ENCODE peak calls at places on chromosome 2, in six cellular contexts. One of them, this sample, is unnamed.

GRCh38 chr2:205644018-205644417 is 38.3 kb upstream of the NRP2 start:
- DNase-seq in KBM-7: no peak
- DNase-seq in T-helper 9 cell: no peak
- DNase-seq in endothelial cell: no peak
- DNase-seq in H4: no peak
- DNase-seq in CD4-positive, alpha-beta T cell: no peak
- DNase-seq in this sample: no peak

GRCh38 chr2:72827495-72827894 is 1.7 kb upstream of the EXOC6B start:
- DNase-seq in KBM-7: no peak
- DNase-seq in T-helper 9 cell: no peak
- DNase-seq in endothelial cell: no peak
- DNase-seq in H4: no peak
- DNase-seq in CD4-positive, alpha-beta T cell: no peak
- DNase-seq in this sample: no peak

GRCh38 chr2:168255866-168256265 is 8.5 kb upstream of the STK39 start:
- DNase-seq in KBM-7: no peak
- DNase-seq in T-helper 9 cell: no peak
- DNase-seq in endothelial cell: no peak
- DNase-seq in H4: no peak
- DNase-seq in CD4-positive, alpha-beta T cell: no peak
- DNase-seq in this sample: no peak

GRCh38 chr2:7639476-7639875 is 722.3 kb downstream of the RNF144A start:
- DNase-seq in KBM-7: no peak
- DNase-seq in T-helper 9 cell: no peak
- DNase-seq in endothelial cell: no peak
- DNase-seq in H4: no peak
- DNase-seq in CD4-positive, alpha-beta T cell: no peak
- DNase-seq in this sample: no peak

GRCh38 chr2:72131916-72132841 is 15.5 kb downstream of the CYP26B1 start:
- DNase-seq in KBM-7: no peak
- DNase-seq in T-helper 9 cell: no peak
- DNase-seq in endothelial cell: no peak
- DNase-seq in H4: no peak
- DNase-seq in CD4-positive, alpha-beta T cell: no peak
- DNase-seq in this sample: no peak

GRCh38 chr2:64612575-64613195 is 41.0 kb downstream of the SERTAD2 start:
- DNase-seq in KBM-7: no peak
- DNase-seq in T-helper 9 cell: no peak
- DNase-seq in endothelial cell: no peak
- DNase-seq in H4: no peak
- DNase-seq in CD4-positive, alpha-beta T cell: no peak
- DNase-seq in this sample: no peak

GRCh38 chr2:163066085-163066484 is 227.5 kb upstream of the KCNH7 start:
- DNase-seq in KBM-7: no peak
- DNase-seq in T-helper 9 cell: no peak
- DNase-seq in endothelial cell: no peak
- DNase-seq in H4: no peak
- DNase-seq in CD4-positive, alpha-beta T cell: no peak
- DNase-seq in this sample: no peak

GRCh38 chr2:39696072-39696471 is 30.4 kb downstream of the TMEM178A start:
- DNase-seq in KBM-7: no peak
- DNase-seq in T-helper 9 cell: no peak
- DNase-seq in endothelial cell: peak
- DNase-seq in H4: peak
- DNase-seq in CD4-positive, alpha-beta T cell: no peak
- DNase-seq in this sample: no peak

GRCh38 chr2:16204251-16204650 is 263.9 kb downstream of the MYCN start:
- DNase-seq in KBM-7: no peak
- DNase-seq in T-helper 9 cell: no peak
- DNase-seq in endothelial cell: no peak
- DNase-seq in H4: no peak
- DNase-seq in CD4-positive, alpha-beta T cell: no peak
- DNase-seq in this sample: no peak

GRCh38 chr2:20633001-20633400 is 17.9 kb downstream of the HS1BP3 start:
- DNase-seq in KBM-7: no peak
- DNase-seq in T-helper 9 cell: no peak
- DNase-seq in endothelial cell: no peak
- DNase-seq in H4: no peak
- DNase-seq in CD4-positive, alpha-beta T cell: no peak
- DNase-seq in this sample: no peak

GRCh38 chr2:109258376-109258775 is 129.4 kb downstream of the SH3RF3 start:
- DNase-seq in KBM-7: no peak
- DNase-seq in T-helper 9 cell: no peak
- DNase-seq in endothelial cell: no peak
- DNase-seq in H4: no peak
- DNase-seq in CD4-positive, alpha-beta T cell: no peak
- DNase-seq in this sample: no peak

GRCh38 chr2:65397122-65397521 is 35.3 kb downstream of the SPRED2 start:
- DNase-seq in KBM-7: no peak
- DNase-seq in T-helper 9 cell: no peak
- DNase-seq in endothelial cell: no peak
- DNase-seq in H4: no peak
- DNase-seq in CD4-positive, alpha-beta T cell: no peak
- DNase-seq in this sample: no peak

GRCh38 chr2:170928824-170929685 is at the start of gene GORASP2:
- DNase-seq in KBM-7: peak
- DNase-seq in T-helper 9 cell: peak
- DNase-seq in endothelial cell: peak
- DNase-seq in H4: peak
- DNase-seq in CD4-positive, alpha-beta T cell: peak
- DNase-seq in this sample: peak

GRCh38 chr2:168120310-168120709 is 127.1 kb downstream of the STK39 start:
- DNase-seq in KBM-7: no peak
- DNase-seq in T-helper 9 cell: no peak
- DNase-seq in endothelial cell: no peak
- DNase-seq in H4: no peak
- DNase-seq in CD4-positive, alpha-beta T cell: no peak
- DNase-seq in this sample: no peak

GRCh38 chr2:21014364-21015280 is 29.3 kb downstream of the APOB start:
- DNase-seq in KBM-7: no peak
- DNase-seq in T-helper 9 cell: no peak
- DNase-seq in endothelial cell: no peak
- DNase-seq in H4: no peak
- DNase-seq in CD4-positive, alpha-beta T cell: no peak
- DNase-seq in this sample: no peak

GRCh38 chr2:47056875-47057731 is 98.0 kb downstream of the STPG4 start:
- DNase-seq in KBM-7: peak
- DNase-seq in T-helper 9 cell: no peak
- DNase-seq in endothelial cell: no peak
- DNase-seq in H4: no peak
- DNase-seq in CD4-positive, alpha-beta T cell: no peak
- DNase-seq in this sample: no peak

GRCh38 chr2:20599861-20600461 is 50.9 kb downstream of the HS1BP3 start:
- DNase-seq in KBM-7: no peak
- DNase-seq in T-helper 9 cell: no peak
- DNase-seq in endothelial cell: no peak
- DNase-seq in H4: no peak
- DNase-seq in CD4-positive, alpha-beta T cell: no peak
- DNase-seq in this sample: peak

GRCh38 chr2:233287871-233288270 is 19.7 kb upstream of the SAG start:
- DNase-seq in KBM-7: no peak
- DNase-seq in T-helper 9 cell: no peak
- DNase-seq in endothelial cell: no peak
- DNase-seq in H4: no peak
- DNase-seq in CD4-positive, alpha-beta T cell: no peak
- DNase-seq in this sample: no peak

GRCh38 chr2:53036196-53036595 is 731.4 kb upstream of the CHAC2 start:
- DNase-seq in KBM-7: no peak
- DNase-seq in T-helper 9 cell: no peak
- DNase-seq in endothelial cell: no peak
- DNase-seq in H4: no peak
- DNase-seq in CD4-positive, alpha-beta T cell: no peak
- DNase-seq in this sample: no peak

GRCh38 chr2:89763254-89763580 is 1071.7 kb downstream of the RPIA start:
- DNase-seq in KBM-7: no peak
- DNase-seq in T-helper 9 cell: no peak
- DNase-seq in endothelial cell: no peak
- DNase-seq in H4: no peak
- DNase-seq in CD4-positive, alpha-beta T cell: no peak
- DNase-seq in this sample: no peak

GRCh38 chr2:206323486-206323885 is 49.0 kb downstream of the ZDBF2 start:
- DNase-seq in KBM-7: no peak
- DNase-seq in T-helper 9 cell: no peak
- DNase-seq in endothelial cell: no peak
- DNase-seq in H4: no peak
- DNase-seq in CD4-positive, alpha-beta T cell: no peak
- DNase-seq in this sample: no peak

GRCh38 chr2:74856599-74856998 is 22.7 kb downstream of the HK2 start:
- DNase-seq in KBM-7: no peak
- DNase-seq in T-helper 9 cell: no peak
- DNase-seq in endothelial cell: no peak
- DNase-seq in H4: no peak
- DNase-seq in CD4-positive, alpha-beta T cell: no peak
- DNase-seq in this sample: no peak

GRCh38 chr2:76633522-76633921 is 888.7 kb downstream of the LRRTM4 start:
- DNase-seq in KBM-7: no peak
- DNase-seq in T-helper 9 cell: no peak
- DNase-seq in endothelial cell: no peak
- DNase-seq in H4: no peak
- DNase-seq in CD4-positive, alpha-beta T cell: no peak
- DNase-seq in this sample: no peak

GRCh38 chr2:71610671-71611070 is 157.3 kb downstream of the DYSF start:
- DNase-seq in KBM-7: no peak
- DNase-seq in T-helper 9 cell: no peak
- DNase-seq in endothelial cell: no peak
- DNase-seq in H4: no peak
- DNase-seq in CD4-positive, alpha-beta T cell: no peak
- DNase-seq in this sample: no peak

GRCh38 chr2:99399063-99399462 is 61.9 kb downstream of the EIF5B start:
- DNase-seq in KBM-7: no peak
- DNase-seq in T-helper 9 cell: no peak
- DNase-seq in endothelial cell: no peak
- DNase-seq in H4: no peak
- DNase-seq in CD4-positive, alpha-beta T cell: no peak
- DNase-seq in this sample: no peak

GRCh38 chr2:241218131-241219029 is 29.9 kb downstream of the ANO7 start:
- DNase-seq in KBM-7: peak
- DNase-seq in T-helper 9 cell: peak
- DNase-seq in endothelial cell: peak
- DNase-seq in H4: peak
- DNase-seq in CD4-positive, alpha-beta T cell: peak
- DNase-seq in this sample: peak

GRCh38 chr2:3343012-3343411 is 34.6 kb downstream of the EIPR1 start:
- DNase-seq in KBM-7: no peak
- DNase-seq in T-helper 9 cell: no peak
- DNase-seq in endothelial cell: no peak
- DNase-seq in H4: no peak
- DNase-seq in CD4-positive, alpha-beta T cell: no peak
- DNase-seq in this sample: no peak

GRCh38 chr2:47905454-47906260 is 641 bp downstream of the FBXO11 start:
- DNase-seq in KBM-7: peak
- DNase-seq in T-helper 9 cell: peak
- DNase-seq in endothelial cell: peak
- DNase-seq in H4: peak
- DNase-seq in CD4-positive, alpha-beta T cell: peak
- DNase-seq in this sample: peak

GRCh38 chr2:149125031-149125725 is 86.7 kb downstream of the LYPD6B start:
- DNase-seq in KBM-7: no peak
- DNase-seq in T-helper 9 cell: no peak
- DNase-seq in endothelial cell: no peak
- DNase-seq in H4: no peak
- DNase-seq in CD4-positive, alpha-beta T cell: no peak
- DNase-seq in this sample: no peak

GRCh38 chr2:124318913-124319312 is 293.8 kb downstream of the CNTNAP5 start:
- DNase-seq in KBM-7: no peak
- DNase-seq in T-helper 9 cell: no peak
- DNase-seq in endothelial cell: no peak
- DNase-seq in H4: no peak
- DNase-seq in CD4-positive, alpha-beta T cell: no peak
- DNase-seq in this sample: no peak

GRCh38 chr2:145799595-145800108 is 1279.7 kb upstream of the ZEB2 start:
- DNase-seq in KBM-7: no peak
- DNase-seq in T-helper 9 cell: no peak
- DNase-seq in endothelial cell: no peak
- DNase-seq in H4: no peak
- DNase-seq in CD4-positive, alpha-beta T cell: no peak
- DNase-seq in this sample: no peak

GRCh38 chr2:19123556-19123955 is 234.9 kb downstream of the OSR1 start:
- DNase-seq in KBM-7: no peak
- DNase-seq in T-helper 9 cell: no peak
- DNase-seq in endothelial cell: no peak
- DNase-seq in H4: no peak
- DNase-seq in CD4-positive, alpha-beta T cell: no peak
- DNase-seq in this sample: no peak